ENCODE peak calls at places on chromosome 19, in seven cellular contexts. Q, J, S, Z, A, D and B are unnamed samples.

GRCh38 chr19:3699741-3700241 is 477 bp downstream of the PIP5K1C start:
- DNase-seq in Z (no peak), D (no peak), S (no peak), Q (no peak), A (peak), J (no peak), B (peak)

GRCh38 chr19:55146648-55147218 is 2.3 kb downstream of the TNNT1 start:
- DNase-seq in Q (peak), J (peak), D (no peak), A (peak), Z (peak), S (no peak), B (no peak)

GRCh38 chr19:56594783-56595547 is at the start of gene ZNF71:
- DNase-seq in D (peak), Q (peak), Z (peak), S (peak), J (peak), A (peak), B (peak)

GRCh38 chr19:51751655-51752054 is at the start of gene FPR1:
- DNase-seq in S (no peak), A (no peak), D (no peak), Z (no peak), J (no peak), Q (no peak), B (no peak)

GRCh38 chr19:46604781-46605355 is 3.7 kb downstream of the CALM3 start:
- DNase-seq in Q (no peak), J (no peak), S (no peak), A (peak), D (no peak), Z (no peak), B (no peak)

GRCh38 chr19:16445238-16446107 is 26.3 kb downstream of the EPS15L1 start:
- DNase-seq in Z (no peak), J (no peak), S (no peak), A (no peak), Q (peak), D (peak), B (no peak)

GRCh38 chr19:9070066-9070465 is 16.8 kb upstream of the OR1M1 start:
- DNase-seq in Z (peak), S (no peak), Q (no peak), D (no peak), A (no peak), J (no peak), B (no peak)

GRCh38 chr19:47357788-47358680 is 8.9 kb downstream of the DHX34 start:
- DNase-seq in Q (peak), D (no peak), J (peak), A (peak), Z (peak), S (no peak), B (no peak)

GRCh38 chr19:7887408-7888144 is 734 bp upstream of the LRRC8E start:
- DNase-seq in A (no peak), Q (no peak), J (no peak), Z (no peak), S (no peak), D (no peak), B (no peak)

GRCh38 chr19:32358311-32358710 is 12.9 kb downstream of the ZNF507 start:
- DNase-seq in D (no peak), A (no peak), J (no peak), Q (no peak), S (no peak), Z (no peak), B (no peak)

GRCh38 chr19:32357720-32358119 is 12.3 kb downstream of the ZNF507 start:
- DNase-seq in A (no peak), S (no peak), Q (no peak), Z (no peak), J (no peak), D (no peak), B (no peak)

GRCh38 chr19:32362318-32362691 is 16.9 kb downstream of the ZNF507 start:
- DNase-seq in Z (no peak), J (no peak), D (no peak), Q (peak), A (no peak), S (no peak), B (no peak)

GRCh38 chr19:32361574-32362317 is 16.3 kb downstream of the ZNF507 start:
- DNase-seq in J (no peak), S (no peak), Z (no peak), Q (no peak), A (no peak), D (no peak), B (no peak)

GRCh38 chr19:32359581-32359980 is 14.2 kb downstream of the ZNF507 start:
- DNase-seq in S (no peak), J (no peak), Q (no peak), D (no peak), Z (no peak), A (no peak), B (no peak)
- TF ChIP-seq POLR2AphosphoS5 in S (no peak), J (no peak), Q (no peak), D (no peak), Z (no peak), A (no peak), B (no peak)

DNA sequence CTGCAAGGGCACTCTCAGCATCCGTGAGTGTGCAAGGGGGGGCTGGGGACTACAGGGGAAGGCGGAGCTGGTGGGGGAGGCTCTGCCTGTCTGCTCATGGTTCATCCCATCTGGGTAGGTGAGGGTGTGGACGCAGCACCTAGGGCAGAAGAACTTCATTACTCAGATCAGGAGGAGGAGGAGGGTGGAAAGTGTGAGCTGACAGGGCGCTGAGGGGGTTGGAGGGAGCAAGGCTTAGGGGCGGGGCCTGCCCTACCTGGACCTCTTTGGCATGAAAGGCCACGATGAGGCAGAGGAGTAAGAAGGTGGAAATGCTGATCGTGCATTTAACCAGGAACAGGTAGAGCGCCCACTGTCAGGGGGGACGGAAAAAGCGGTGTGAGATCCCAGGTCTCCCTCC is 4.5 kb downstream of the KCNN4 start:
- DNase-seq in J (peak), S (no peak), A (no peak), Z (no peak), D (no peak), Q (no peak), B (no peak)
- TF ChIP-seq TAF1 in J (no peak), S (no peak), A (no peak), Z (no peak), D (no peak), Q (no peak), B (no peak)

GRCh38 chr19:30684613-30685012 is 312.4 kb downstream of the ZNF536 start:
- DNase-seq in D (no peak), Q (no peak), A (no peak), Z (no peak), J (no peak), S (no peak), B (no peak)

GRCh38 chr19:30685601-30686000 is 313.4 kb downstream of the ZNF536 start:
- DNase-seq in D (no peak), A (no peak), Q (no peak), Z (no peak), S (no peak), J (no peak), B (no peak)

GRCh38 chr19:30681162-30681996 is 309.2 kb downstream of the ZNF536 start:
- DNase-seq in D (no peak), Q (no peak), J (no peak), Z (no peak), S (no peak), A (no peak), B (no peak)

GRCh38 chr19:30679789-30680188 is 307.6 kb downstream of the ZNF536 start:
- DNase-seq in Z (no peak), A (no peak), D (no peak), S (no peak), J (no peak), Q (no peak), B (no peak)

GRCh38 chr19:30682576-30683536 is 310.7 kb downstream of the ZNF536 start:
- DNase-seq in Z (peak), Q (peak), S (peak), A (peak), J (peak), D (no peak), B (peak)
- TF ChIP-seq POLR2AphosphoS5 in Z (no peak), Q (no peak), S (no peak), A (peak), J (no peak), D (no peak), B (no peak)

DNA sequence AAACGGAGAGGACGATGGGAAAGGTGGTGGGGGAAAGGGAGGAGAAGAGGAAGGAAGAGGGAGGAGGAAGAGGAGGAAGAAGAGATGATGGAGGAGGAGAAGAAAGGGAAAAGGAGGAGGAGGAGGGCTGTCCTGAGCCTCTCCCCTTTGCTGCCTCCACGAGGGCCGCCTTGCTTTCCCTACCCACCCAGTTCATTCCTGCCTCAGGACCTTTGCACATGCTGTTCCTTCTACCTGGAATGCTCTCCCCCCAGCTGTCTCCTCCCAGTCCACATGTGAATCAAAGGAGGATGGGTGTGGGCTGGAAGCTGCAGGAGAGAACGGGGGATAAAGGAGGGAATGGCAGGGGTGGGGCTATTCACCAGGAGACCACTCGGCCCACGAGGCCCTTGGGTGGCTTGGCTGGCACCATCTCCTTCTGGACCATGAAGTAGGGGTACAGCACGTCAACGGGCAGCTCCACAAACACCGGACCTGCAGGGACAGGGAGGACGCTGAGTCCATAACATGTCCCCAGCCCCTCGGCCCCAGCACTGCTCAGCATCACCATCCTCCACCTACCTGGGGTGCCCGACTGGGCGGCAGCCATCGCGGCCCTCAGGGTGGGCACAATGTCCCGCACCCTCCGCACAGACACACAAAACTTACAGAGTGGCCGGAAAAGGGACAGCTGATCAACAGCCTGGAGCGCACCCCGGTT is 15.3 kb downstream of the SYDE1 start:
- DNase-seq in Z (no peak), A (no peak), S (no peak), J (no peak), D (no peak), Q (no peak), B (no peak)
- TF ChIP-seq TAF1 in Z (no peak), A (no peak), S (no peak), J (no peak), D (no peak), Q (no peak), B (no peak)

GRCh38 chr19:38958301-38958700 is 17.2 kb downstream of the FBXO17 start:
- DNase-seq in Q (no peak), D (no peak), S (no peak), Z (no peak), J (no peak), A (no peak), B (no peak)
- TF ChIP-seq POLR2AphosphoS5 in Q (no peak), D (no peak), S (no peak), Z (no peak), J (no peak), A (no peak), B (no peak)

GRCh38 chr19:19649580-19649995 is 6.1 kb upstream of the GMIP start:
- DNase-seq in Z (no peak), J (no peak), A (no peak), S (no peak), Q (no peak), D (no peak), B (peak)
- TF ChIP-seq TAF1 in Z (no peak), J (no peak), A (no peak), S (no peak), Q (no peak), D (no peak), B (no peak)

GRCh38 chr19:29527500-29528328 is 1.9 kb downstream of the VSTM2B start:
- DNase-seq in S (no peak), D (no peak), Z (no peak), Q (no peak), J (no peak), A (no peak), B (no peak)

GRCh38 chr19:29528946-29529645 is 3.3 kb downstream of the VSTM2B start:
- DNase-seq in J (no peak), D (no peak), A (no peak), Z (peak), Q (no peak), S (no peak), B (no peak)

GRCh38 chr19:29529646-29530548 is 4.1 kb downstream of the VSTM2B start:
- DNase-seq in A (peak), J (no peak), Z (peak), D (no peak), Q (no peak), S (no peak), B (no peak)

GRCh38 chr19:29526730-29527499 is 1.1 kb downstream of the VSTM2B start:
- DNase-seq in D (no peak), Q (no peak), S (peak), A (peak), Z (peak), J (peak), B (no peak)

GRCh38 chr19:29528350-29528945 is 2.7 kb downstream of the VSTM2B start:
- DNase-seq in S (peak), Q (peak), J (peak), A (peak), D (peak), Z (peak), B (peak)
- TF ChIP-seq POLR2AphosphoS5 in S (no peak), Q (no peak), J (no peak), A (no peak), D (no peak), Z (no peak), B (no peak)

GRCh38 chr19:10691883-10692282 is 9.4 kb upstream of the QTRT1 start:
- DNase-seq in J (no peak), D (no peak), A (no peak), S (no peak), Q (no peak), Z (no peak), B (no peak)

GRCh38 chr19:10692673-10693264 is 8.5 kb upstream of the QTRT1 start:
- DNase-seq in Z (no peak), J (peak), S (no peak), A (no peak), Q (no peak), D (no peak), B (no peak)

GRCh38 chr19:10688545-10689280 is 12.5 kb upstream of the QTRT1 start:
- DNase-seq in J (no peak), Z (no peak), S (no peak), A (no peak), D (no peak), Q (no peak), B (no peak)

GRCh38 chr19:10691178-10691881 is 9.9 kb upstream of the QTRT1 start:
- DNase-seq in J (no peak), Q (no peak), S (no peak), A (no peak), Z (no peak), D (no peak), B (no peak)

DNA sequence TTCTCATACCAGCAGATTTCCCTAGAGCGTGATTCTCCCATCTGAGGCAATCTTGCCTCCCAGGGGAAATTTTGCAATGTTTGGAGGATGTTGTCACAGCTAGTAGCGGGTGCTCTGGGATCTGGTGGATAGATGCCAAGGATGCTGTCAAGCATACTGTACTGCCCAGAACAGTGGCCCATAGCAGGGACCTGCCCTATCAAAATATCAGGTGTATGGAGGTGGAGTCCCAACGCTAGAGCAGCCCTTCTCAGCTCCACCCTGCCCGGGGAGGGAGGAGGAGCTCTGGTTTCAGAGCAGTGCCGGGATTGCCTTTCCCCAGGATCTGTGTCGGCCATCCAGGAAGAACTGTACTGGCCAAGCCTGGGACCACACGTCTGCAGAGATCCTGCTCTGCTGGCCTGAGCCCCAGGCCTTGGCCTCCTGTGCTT is 10.9 kb upstream of the QTRT1 start:
- DNase-seq in S (no peak), Q (no peak), D (no peak), Z (no peak), A (no peak), J (no peak), B (no peak)
- TF ChIP-seq TAF1 in S (no peak), Q (no peak), D (no peak), Z (no peak), A (no peak), J (no peak), B (no peak)